ENCODE peak calls at places on chromosomes 3 and 15, in nine cellular contexts. A, F, H, R, G, C, W, B and S are unnamed samples.

GRCh38 chr3:177055557-177056290 is 141.6 kb downstream of the TBL1XR1 start:
- DNase-seq in A (no peak), F (no peak), H (no peak), R (no peak), G (no peak), C (no peak), W (peak; percentile 17), B (no peak), S (no peak)

GRCh38 chr15:59997070-59997701 is 6.9 kb upstream of the FOXB1 start:
- DNase-seq in A (peak; percentile 31), F (no peak), H (no peak), R (no peak), G (no peak), C (no peak), W (no peak), B (no peak), S (no peak)

GRCh38 chr15:57566840-57567239 is 24.9 kb upstream of the MYZAP start:
- DNase-seq in A (no peak), F (no peak), H (no peak), R (no peak), G (no peak), C (peak; percentile 81), W (no peak), B (no peak), S (no peak)

GRCh38 chr3:67876261-67876660 is 221.8 kb upstream of the SUCLG2 start:
- DNase-seq in A (no peak), F (no peak), H (no peak), R (no peak), G (no peak), C (no peak), W (peak; percentile 18), B (no peak), S (no peak)

GRCh38 chr3:140552898-140553297 is 125.0 kb upstream of the TRIM42 start:
- DNase-seq in A (no peak), F (no peak), H (no peak), R (no peak), G (no peak), C (no peak), W (peak; percentile 3), B (no peak), S (no peak)

GRCh38 chr3:12395349-12396012 is 88.8 kb upstream of the TSEN2 start:
- DNase-seq in A (no peak), F (no peak), H (no peak), R (no peak), G (no peak), C (no peak), W (peak; percentile 42), B (no peak), S (no peak)

GRCh38 chr15:29859981-29860745 is 37.9 kb upstream of the TJP1 start:
- DNase-seq in A (no peak), F (peak; percentile 66), H (peak; percentile 40), R (no peak), G (no peak), C (no peak), W (peak; percentile 80), B (no peak), S (no peak)

GRCh38 chr15:99118801-99119546 is 14.1 kb downstream of the SYNM start:
- DNase-seq in A (no peak), F (no peak), H (no peak), R (no peak), G (no peak), C (peak; percentile 93), W (no peak), B (no peak), S (no peak)

GRCh38 chr3:75781079-75781745 is 4.1 kb downstream of the ZNF717 start:
- DNase-seq in A (no peak), F (no peak), H (no peak), R (no peak), G (no peak), C (no peak), W (peak; percentile 49), B (no peak), S (no peak)